ENCODE peak calls at places on chromosomes 3 and 15, in ten cellular contexts. B is KG1; M is myocyte; L is stimulated activated CD4-positive, alpha-beta T cell treated with anti-CD3 and anti-CD28 coated beads, Interleukin-12 subunit alpha, Interleukin-12 subunit beta, amount 100 ng/mL, for 48 hours; A is caudate nucleus; E is MV-4-11; P is T-cell; R is MCF 10A; N is left cardiac atrium; T is HS-5. F is an unnamed sample.

GRCh38 chr15:83653639-83654378 is at the start of gene ADAMTSL3:
- DNase-seq in B (no peak), M (peak; percentile 46), L (no peak), A (no peak), E (no peak), P (no peak), R (peak; percentile 71), N (peak; percentile 90), T (no peak), F (peak; percentile 82)

GRCh38 chr3:23094890-23095462 is 108.2 kb upstream of the UBE2E2 start:
- DNase-seq in B (no peak), M (peak; percentile 88), L (no peak), A (no peak), E (no peak), P (no peak), R (peak; percentile 95), N (no peak), T (peak; percentile 25), F (no peak)

GRCh38 chr3:42689421-42690014 is 4.2 kb downstream of the KLHL40 start:
- DNase-seq in B (no peak), M (no peak), L (no peak), A (no peak), E (no peak), P (no peak), R (no peak), N (peak; percentile 6), T (no peak), F (peak; percentile 36)

GRCh38 chr3:47871389-47871788 is 68.5 kb downstream of the DHX30 start:
- DNase-seq in B (no peak), M (no peak), L (no peak), A (no peak), E (no peak), P (no peak), R (no peak), N (no peak), T (no peak), F (no peak)

GRCh38 chr3:79361748-79362378 is 405.9 kb downstream of the ROBO1 start:
- DNase-seq in B (no peak), M (peak; percentile 62), L (no peak), A (no peak), E (peak; percentile 34), P (no peak), R (peak; percentile 50), N (no peak), T (peak; percentile 34), F (no peak)

GRCh38 chr3:155242342-155242741 is 51.1 kb downstream of the STRIT1 start:
- DNase-seq in B (no peak), M (no peak), L (no peak), A (no peak), E (no peak), P (no peak), R (no peak), N (no peak), T (no peak), F (no peak)

GRCh38 chr15:32956006-32956405 is 238.2 kb downstream of the GREM1 start:
- DNase-seq in B (no peak), M (peak; percentile 82), L (no peak), A (no peak), E (peak; percentile 59), P (no peak), R (peak; percentile 60), N (no peak), T (peak; percentile 32), F (no peak)

GRCh38 chr3:72144773-72145505 is 360.0 kb upstream of the PROK2 start:
- DNase-seq in B (no peak), M (no peak), L (no peak), A (no peak), E (peak; percentile 93), P (no peak), R (no peak), N (peak; percentile 67), T (no peak), F (no peak)

GRCh38 chr3:124557433-124558232 is 172.6 kb upstream of the UMPS start:
- DNase-seq in B (no peak), M (no peak), L (no peak), A (no peak), E (no peak), P (no peak), R (peak; percentile 65), N (no peak), T (peak; percentile 33), F (no peak)

GRCh38 chr15:95141486-95141885 is 910.1 kb downstream of the MCTP2 start:
- DNase-seq in B (no peak), M (no peak), L (no peak), A (no peak), E (peak; percentile 29), P (no peak), R (peak; percentile 52), N (no peak), T (peak; percentile 38), F (no peak)

GRCh38 chr3:42804831-42805821 is 836 bp upstream of the HIGD1A start:
- DNase-seq in B (no peak), M (no peak), L (no peak), A (no peak), E (no peak), P (no peak), R (no peak), N (peak; percentile 32), T (no peak), F (peak; percentile 61)

GRCh38 chr3:158804441-158804840 is 2.6 kb downstream of the MFSD1 start:
- DNase-seq in B (no peak), M (no peak), L (no peak), A (no peak), E (no peak), P (no peak), R (no peak), N (no peak), T (no peak), F (no peak)

GRCh38 chr15:37054336-37054735 is 46.0 kb downstream of the MEIS2 start:
- DNase-seq in B (no peak), M (peak; percentile 58), L (no peak), A (no peak), E (no peak), P (no peak), R (no peak), N (no peak), T (no peak), F (no peak)

GRCh38 chr3:40871411-40871810 is 327.9 kb upstream of the CTNNB1 start:
- DNase-seq in B (no peak), M (no peak), L (no peak), A (no peak), E (no peak), P (no peak), R (no peak), N (no peak), T (no peak), F (no peak)

GRCh38 chr3:139774570-139775302 is 97.0 kb upstream of the NMNAT3 start:
- DNase-seq in B (no peak), M (peak; percentile 98), L (no peak), A (no peak), E (no peak), P (no peak), R (peak; percentile 5), N (no peak), T (no peak), F (no peak)

GRCh38 chr3:72517804-72518442 is 330.3 kb downstream of the SHQ1 start:
- DNase-seq in B (no peak), M (no peak), L (no peak), A (no peak), E (no peak), P (no peak), R (no peak), N (no peak), T (no peak), F (no peak)

GRCh38 chr3:29408676-29409075 is 127.8 kb downstream of the RBMS3 start:
- DNase-seq in B (no peak), M (no peak), L (no peak), A (no peak), E (no peak), P (no peak), R (no peak), N (no peak), T (no peak), F (no peak)

GRCh38 chr15:40238927-40239591 is at the start of gene PAK6:
- DNase-seq in B (no peak), M (no peak), L (peak; percentile 33), A (peak; percentile 76), E (peak; percentile 21), P (no peak), R (peak; percentile 95), N (peak; percentile 43), T (peak; percentile 18), F (peak; percentile 56)

GRCh38 chr3:23372296-23372695 is 169.2 kb downstream of the UBE2E2 start:
- DNase-seq in B (no peak), M (no peak), L (no peak), A (no peak), E (no peak), P (no peak), R (no peak), N (no peak), T (no peak), F (no peak)

GRCh38 chr15:41892621-41893421 is 1.0 kb downstream of the SPTBN5 start:
- DNase-seq in B (no peak), M (no peak), L (no peak), A (no peak), E (no peak), P (peak; percentile 41), R (no peak), N (peak; percentile 76), T (no peak), F (no peak)

GRCh38 chr3:107956991-107957467 is 133.8 kb downstream of the CD47 start:
- DNase-seq in B (no peak), M (peak; percentile 21), L (no peak), A (no peak), E (no peak), P (no peak), R (peak; percentile 82), N (peak; percentile 86), T (peak; percentile 56), F (peak; percentile 84)

GRCh38 chr3:16332904-16333426 is 68.0 kb downstream of the OXNAD1 start:
- DNase-seq in B (no peak), M (peak; percentile 43), L (no peak), A (no peak), E (no peak), P (no peak), R (no peak), N (no peak), T (no peak), F (no peak)

GRCh38 chr15:48963524-48964113 is at the start of gene SHC4:
- DNase-seq in B (no peak), M (peak; percentile 84), L (no peak), A (peak; percentile 36), E (peak; percentile 28), P (no peak), R (peak; percentile 81), N (peak; percentile 83), T (peak; percentile 74), F (peak; percentile 85)

GRCh38 chr15:74901612-74902063 is 5.0 kb downstream of the FAM219B start:
- DNase-seq in B (peak; percentile 51), M (peak; percentile 77), L (peak; percentile 39), A (no peak), E (peak; percentile 65), P (peak; percentile 36), R (peak; percentile 65), N (no peak), T (no peak), F (peak; percentile 70)

GRCh38 chr3:49602877-49603411 is 48.7 kb downstream of the BSN start:
- DNase-seq in B (no peak), M (no peak), L (peak; percentile 23), A (no peak), E (no peak), P (peak; percentile 42), R (peak; percentile 73), N (no peak), T (no peak), F (no peak)

GRCh38 chr15:45660231-45660979 is 25.6 kb downstream of the SQOR start:
- DNase-seq in B (no peak), M (peak; percentile 69), L (no peak), A (no peak), E (no peak), P (no peak), R (no peak), N (no peak), T (no peak), F (no peak)

GRCh38 chr15:22933641-22934061 is 46.5 kb downstream of the CYFIP1 start:
- DNase-seq in B (no peak), M (no peak), L (no peak), A (no peak), E (no peak), P (no peak), R (no peak), N (no peak), T (no peak), F (no peak)

GRCh38 chr15:72511536-72511935 is 37.4 kb downstream of the ARIH1 start:
- DNase-seq in B (no peak), M (no peak), L (no peak), A (no peak), E (no peak), P (no peak), R (no peak), N (no peak), T (peak; percentile 19), F (no peak)